ENCODE peak calls at places on chromosome 18, in five cellular contexts. Y is tibial artery; M is hepatocyte; H is heart left ventricle; O is effector memory CD4-positive, alpha-beta T cell. U is an unnamed sample.
A peak's percentile ranks its signal among the peaks of the same experiment; 100 is the strongest.

GRCh38 chr18:49613141-49613641 is 51.3 kb downstream of the LIPG start:
- DNase-seq in M (no peak), H (no peak), Y (no peak), O (no peak), U (no peak)

GRCh38 chr18:74081966-74082365 is 65.7 kb downstream of the FBXO15 start:
- DNase-seq in Y (no peak), M (no peak), O (no peak), H (no peak), U (no peak)

GRCh38 chr18:51988277-51988676 is 351.7 kb upstream of the DCC start:
- DNase-seq in M (no peak), Y (no peak), H (no peak), O (no peak), U (no peak)

GRCh38 chr18:48831802-48832201 is 119.0 kb downstream of the SMAD7 start:
- DNase-seq in M (no peak), Y (peak; percentile 6), O (no peak), H (no peak), U (no peak)

GRCh38 chr18:59810183-59810582 is 89.6 kb upstream of the PMAIP1 start:
- DNase-seq in Y (no peak), H (no peak), O (no peak), M (no peak), U (no peak)

GRCh38 chr18:44826418-44827259 is 146.0 kb downstream of the SETBP1 start:
- DNase-seq in O (no peak), Y (peak; percentile 89), M (peak; percentile 78), H (peak; percentile 85), U (peak; percentile 69)

GRCh38 chr18:44514106-44514505 is 166.6 kb upstream of the SETBP1 start:
- DNase-seq in O (no peak), H (no peak), M (no peak), Y (no peak), U (no peak)

GRCh38 chr18:35205199-35205712 is 35.6 kb upstream of the ZNF397 start:
- DNase-seq in H (no peak), M (no peak), Y (no peak), O (no peak), U (no peak)

GRCh38 chr18:56756971-56757370 is 105.8 kb downstream of the WDR7 start:
- DNase-seq in Y (no peak), H (peak; percentile 9), M (no peak), O (no peak), U (no peak)

GRCh38 chr18:75375341-75375740 is 52.2 kb downstream of the SMIM21 start:
- DNase-seq in Y (no peak), H (no peak), O (no peak), M (no peak), U (no peak)

GRCh38 chr18:7600528-7601248 is 33.6 kb downstream of the PTPRM start:
- DNase-seq in H (no peak), Y (no peak), O (no peak), M (no peak), U (no peak)

GRCh38 chr18:74196220-74197119 is 48.1 kb downstream of the TIMM21 start:
- DNase-seq in H (peak; percentile 20), Y (no peak), O (peak; percentile 28), M (peak; percentile 77), U (no peak)

GRCh38 chr18:25282922-25283703 is 68.9 kb downstream of the ZNF521 start:
- DNase-seq in Y (no peak), M (no peak), O (no peak), H (no peak), U (no peak)

GRCh38 chr18:56492136-56492535 is 146.3 kb downstream of the TXNL1 start:
- DNase-seq in Y (no peak), M (no peak), H (no peak), O (no peak), U (no peak)

GRCh38 chr18:23250893-23251656 is 115.8 kb downstream of the CABLES1 start:
- DNase-seq in H (no peak), M (no peak), O (no peak), Y (peak; percentile 81), U (no peak)

GRCh38 chr18:63178526-63178880 is 141.1 kb downstream of the BCL2 start:
- DNase-seq in O (no peak), H (peak; percentile 57), Y (peak; percentile 83), M (peak; percentile 22), U (no peak)

GRCh38 chr18:32301976-32302743 is 112.3 kb downstream of the MEP1B start:
- DNase-seq in M (peak; percentile 28), O (no peak), H (no peak), Y (no peak), U (no peak)

GRCh38 chr18:7158201-7158600 is 40.6 kb upstream of the LAMA1 start:
- DNase-seq in H (no peak), Y (no peak), O (no peak), M (peak; percentile 59), U (no peak)

GRCh38 chr18:75472391-75472790 is 44.9 kb upstream of the SMIM21 start:
- DNase-seq in H (no peak), Y (no peak), O (no peak), M (no peak), U (no peak)

GRCh38 chr18:31679806-31680793 is 4.3 kb downstream of the B4GALT6 start:
- DNase-seq in H (no peak), Y (no peak), O (no peak), M (no peak), U (peak; percentile 48)

GRCh38 chr18:75249672-75250470 is 39.3 kb downstream of the TSHZ1 start:
- DNase-seq in H (no peak), M (no peak), Y (no peak), O (no peak), U (no peak)

GRCh38 chr18:44543387-44543786 is 137.3 kb upstream of the SETBP1 start:
- DNase-seq in H (no peak), O (no peak), M (no peak), Y (no peak), U (no peak)

GRCh38 chr18:159037-159652 is 788 bp downstream of the USP14 start:
- DNase-seq in Y (no peak), M (peak; percentile 17), H (no peak), O (no peak), U (no peak)

GRCh38 chr18:61949946-61950345 is 57.1 kb upstream of the RNF152 start:
- DNase-seq in Y (no peak), M (no peak), O (no peak), H (no peak), U (no peak)

GRCh38 chr18:9884532-9885140 is 1.1 kb upstream of the TXNDC2 start:
- DNase-seq in Y (no peak), M (no peak), H (no peak), O (no peak), U (no peak)

GRCh38 chr18:5979971-5980457 is 84.7 kb upstream of the TMEM200C start:
- DNase-seq in Y (no peak), M (no peak), O (no peak), H (no peak), U (no peak)

GRCh38 chr18:32258148-32258547 is 68.3 kb downstream of the MEP1B start:
- DNase-seq in Y (no peak), M (no peak), O (no peak), H (no peak), U (no peak)

GRCh38 chr18:23495723-23496440 is 7.4 kb upstream of the RMC1 start:
- DNase-seq in H (peak; percentile 33), O (no peak), M (no peak), Y (no peak), U (no peak)

GRCh38 chr18:62659698-62660097 is 55.6 kb upstream of the PHLPP1 start:
- DNase-seq in H (no peak), O (no peak), M (no peak), Y (no peak), U (no peak)

GRCh38 chr18:59505311-59505710 is 146.2 kb upstream of the LMAN1 start:
- DNase-seq in M (no peak), H (no peak), Y (no peak), O (no peak), U (no peak)

GRCh38 chr18:27844416-27844792 is 332.5 kb downstream of the CDH2 start:
- DNase-seq in M (no peak), Y (no peak), H (no peak), O (no peak), U (no peak)

GRCh38 chr18:48815581-48816324 is 135.0 kb downstream of the SMAD7 start:
- DNase-seq in Y (peak; percentile 68), M (no peak), H (no peak), O (peak; percentile 9), U (no peak)

GRCh38 chr18:63823516-63824219 is 48.5 kb downstream of the SERPINB7 start:
- DNase-seq in H (no peak), M (no peak), Y (no peak), O (no peak), U (peak; percentile 28)

GRCh38 chr18:22831441-22831904 is 101.7 kb upstream of the RBBP8 start:
- DNase-seq in Y (no peak), H (no peak), O (no peak), M (peak; percentile 26), U (no peak)

GRCh38 chr18:48619016-48619415 is 80.2 kb downstream of the CTIF start:
- DNase-seq in H (no peak), M (no peak), Y (no peak), O (no peak), U (no peak)

GRCh38 chr18:75070625-75071483 is 138.1 kb downstream of the PTGR3 start:
- DNase-seq in O (peak; percentile 65), M (peak; percentile 35), Y (no peak), H (no peak), U (no peak)

GRCh38 chr18:21684731-21685130 is 19.8 kb downstream of the ABHD3 start:
- DNase-seq in M (no peak), Y (no peak), H (no peak), O (no peak), U (no peak)

GRCh38 chr18:21682276-21683051 is 22.1 kb downstream of the ABHD3 start:
- DNase-seq in O (no peak), Y (no peak), M (peak; percentile 49), H (no peak), U (no peak)

GRCh38 chr18:21689736-21690135 is 14.8 kb downstream of the ABHD3 start:
- DNase-seq in Y (no peak), M (no peak), O (no peak), H (no peak), U (no peak)

GRCh38 chr18:21686282-21687105 is 18.1 kb downstream of the ABHD3 start:
- DNase-seq in M (peak; percentile 69), O (no peak), H (no peak), Y (no peak), U (no peak)
- H3K27ac ChIP-seq in M (peak overlapping the region; percentile 90), O (no peak overlapping the region), H (no peak overlapping the region), Y (no peak overlapping the region), U (no peak overlapping the region)

GRCh38 chr18:3461704-3462103 is 11.7 kb downstream of the TGIF1 start:
- DNase-seq in H (no peak), Y (no peak), M (no peak), O (no peak), U (no peak)
- H3K27ac ChIP-seq in H (no peak overlapping the region), Y (no peak overlapping the region), M (no peak overlapping the region), O (no peak overlapping the region), U (no peak overlapping the region)

GRCh38 chr18:77657651-77658308 is 408.1 kb downstream of the GALR1 start:
- DNase-seq in H (no peak), Y (no peak), O (no peak), M (no peak), U (no peak)
- H3K27ac ChIP-seq in H (no peak overlapping the region), Y (no peak overlapping the region), O (no peak overlapping the region), M (no peak overlapping the region), U (no peak overlapping the region)

DNA sequence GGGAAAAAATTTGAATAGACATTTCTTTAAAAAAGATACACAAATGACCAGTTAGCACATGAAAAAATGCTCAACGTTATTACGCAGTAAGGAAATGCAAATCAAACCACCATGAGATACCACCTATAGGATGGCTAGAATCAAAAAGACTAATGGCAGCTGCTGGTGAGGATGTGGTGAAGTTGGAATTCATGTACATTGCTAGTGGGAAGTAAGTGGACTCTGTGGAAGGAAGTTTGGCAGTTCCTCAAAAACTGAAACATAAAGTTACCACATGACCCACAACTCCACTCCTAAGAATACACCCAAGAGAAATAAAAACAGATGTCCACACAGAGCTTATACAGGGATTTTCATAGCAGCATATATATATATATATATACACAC is 51.2 kb downstream of the MBP start:
- DNase-seq in M (no peak), O (no peak), H (no peak), Y (no peak), U (no peak)
- H3K27ac ChIP-seq in M (no peak overlapping the region), O (no peak overlapping the region), H (no peak overlapping the region), Y (no peak overlapping the region), U (no peak overlapping the region)